ENCODE peak calls at places on chromosomes 16 and 17, in five cellular contexts. A is foreskin fibroblast; F is WTC11; S is activated T-cell treated with anti-CD3 and anti-CD28 coated beads, Interleukin-2, amount 50 U/mL, for 72 hours; J is activated naive CD4-positive, alpha-beta T cell treated with Interleukin-2 at 50 U/mL for 16 hours. M is an unnamed sample.

GRCh38 chr17:77400445-77400870 is 259.7 kb downstream of the SEC14L1 start:
- DNase-seq in A (peak), F (peak), S (peak), J (peak), M (peak)

GRCh38 chr17:32944248-32945020 is 16.5 kb downstream of the TMEM98 start:
- DNase-seq in A (no peak), F (no peak), S (no peak), J (no peak), M (peak)

GRCh38 chr17:64309710-64310109 is 46.6 kb upstream of the TEX2 start:
- DNase-seq in A (no peak), F (no peak), S (no peak), J (no peak), M (no peak)

GRCh38 chr17:72587156-72587555 is 466.3 kb downstream of the SOX9 start:
- DNase-seq in A (no peak), F (no peak), S (no peak), J (no peak), M (no peak)

GRCh38 chr17:82232322-82232785 is 3.5 kb downstream of the SLC16A3 start:
- DNase-seq in A (no peak), F (no peak), S (no peak), J (no peak), M (no peak)

GRCh38 chr17:83194761-83195329 is 115.4 kb downstream of the METRNL start:
- DNase-seq in A (no peak), F (no peak), S (no peak), J (no peak), M (no peak)

GRCh38 chr16:56732832-56733231 is 2.9 kb downstream of the NUP93 start:
- DNase-seq in A (no peak), F (no peak), S (peak), J (peak), M (no peak)

GRCh38 chr16:29009050-29009837 is 24.4 kb downstream of the LAT start:
- DNase-seq in A (no peak), F (no peak), S (peak), J (peak), M (no peak)

GRCh38 chr16:84606081-84606875 is 11.6 kb downstream of the COTL1 start:
- DNase-seq in A (no peak), F (no peak), S (peak), J (peak), M (no peak)

GRCh38 chr17:19805006-19805405 is 56.9 kb upstream of the ALDH3A1 start:
- DNase-seq in A (peak), F (no peak), S (no peak), J (no peak), M (no peak)

GRCh38 chr16:89123001-89123830 is 29.6 kb downstream of the ACSF3 start:
- DNase-seq in A (no peak), F (peak), S (no peak), J (no peak), M (no peak)

GRCh38 chr16:24838554-24839266 is 7.1 kb upstream of the SLC5A11 start:
- DNase-seq in A (peak), F (no peak), S (no peak), J (no peak), M (peak)

GRCh38 chr17:79189264-79189663 is 114.6 kb downstream of the ENGASE start:
- DNase-seq in A (no peak), F (no peak), S (no peak), J (no peak), M (no peak)

GRCh38 chr16:86567701-86568571 is 1.3 kb downstream of the FOXC2 start:
- DNase-seq in A (no peak), F (peak), S (no peak), J (no peak), M (peak)

GRCh38 chr17:75785016-75785769 is 587 bp downstream of the UNK start:
- DNase-seq in A (peak), F (peak), S (peak), J (peak), M (no peak)

GRCh38 chr16:89392881-89393730 is 97.3 kb downstream of the ANKRD11 start:
- DNase-seq in A (no peak), F (peak), S (no peak), J (no peak), M (peak)

GRCh38 chr17:82126479-82127314 is 28.7 kb upstream of the FASN start:
- DNase-seq in A (no peak), F (no peak), S (peak), J (peak), M (no peak)

GRCh38 chr17:76546556-76547182 is 6.8 kb downstream of the PRCD start:
- DNase-seq in A (peak), F (no peak), S (no peak), J (no peak), M (no peak)

GRCh38 chr16:78075800-78076199 is 23.7 kb upstream of the WWOX start:
- DNase-seq in A (no peak), F (no peak), S (no peak), J (no peak), M (peak)

GRCh38 chr16:53848277-53848942 is 144.5 kb downstream of the FTO start:
- DNase-seq in A (no peak), F (no peak), S (no peak), J (no peak), M (no peak)

GRCh38 chr17:7466644-7467341 is 12.6 kb downstream of the ZBTB4 start:
- DNase-seq in A (peak), F (no peak), S (no peak), J (no peak), M (no peak)

GRCh38 chr16:84065536-84066132 is 23.0 kb upstream of the SLC38A8 start:
- DNase-seq in A (peak), F (peak), S (peak), J (peak), M (peak)

GRCh38 chr17:48997827-48998556 is 807 bp downstream of the IGF2BP1 start:
- DNase-seq in A (no peak), F (peak), S (no peak), J (no peak), M (peak)

GRCh38 chr17:32827227-32827626 is 49.7 kb downstream of the MYO1D start:
- DNase-seq in A (no peak), F (no peak), S (no peak), J (no peak), M (no peak)

GRCh38 chr16:55036371-55036821 is 105.7 kb downstream of the IRX5 start:
- DNase-seq in A (no peak), F (no peak), S (no peak), J (no peak), M (peak)

GRCh38 chr17:75853410-75853809 is 1.7 kb downstream of the WBP2 start:
- DNase-seq in A (peak), F (no peak), S (no peak), J (no peak), M (peak)

GRCh38 chr17:7408341-7408740 is 696 bp downstream of the NLGN2 start:
- DNase-seq in A (no peak), F (no peak), S (peak), J (peak), M (peak)

GRCh38 chr16:4113358-4114256 is 2.6 kb downstream of the ADCY9 start:
- DNase-seq in A (no peak), F (no peak), S (no peak), J (no peak), M (no peak)

GRCh38 chr17:1957037-1957436 is 68.1 kb downstream of the RTN4RL1 start:
- DNase-seq in A (no peak), F (no peak), S (no peak), J (no peak), M (no peak)

GRCh38 chr17:45223541-45224528 is 2.1 kb downstream of the FMNL1 start:
- DNase-seq in A (no peak), F (no peak), S (peak), J (peak), M (no peak)

GRCh38 chr16:88527186-88527936 is 42.8 kb upstream of the ZC3H18 start:
- DNase-seq in A (peak), F (peak), S (peak), J (peak), M (peak)

GRCh38 chr17:44794699-44795413 is 35.2 kb downstream of the GJC1 start:
- DNase-seq in A (peak), F (no peak), S (no peak), J (no peak), M (peak)